ENCODE peak calls at places on chromosomes 3 and 15, in four cellular contexts. H, U, Y and X are unnamed samples.

GRCh38 chr15:49706805-49707204 is 86.0 kb downstream of the DTWD1 start:
- DNase-seq in H (no peak), U (no peak), Y (no peak), X (no peak)

GRCh38 chr3:110697961-110698360 is 373.7 kb upstream of the NECTIN3 start:
- DNase-seq in H (no peak), U (no peak), Y (no peak), X (no peak)

GRCh38 chr3:150610785-150611184 is 7.7 kb downstream of the SELENOT start:
- DNase-seq in H (no peak), U (no peak), Y (no peak), X (no peak)

GRCh38 chr3:196694941-196695848 is 16.9 kb downstream of the CEP19 start:
- DNase-seq in H (no peak), U (no peak), Y (no peak), X (no peak)

GRCh38 chr15:77186518-77187095 is 115.7 kb upstream of the TSPAN3 start:
- DNase-seq in H (no peak), U (no peak), Y (peak; percentile 62), X (no peak)

GRCh38 chr15:55789066-55789660 is 46.2 kb upstream of the PRTG start:
- DNase-seq in H (no peak), U (no peak), Y (no peak), X (no peak)

GRCh38 chr3:42498791-42499477 is 3.5 kb upstream of the VIPR1 start:
- DNase-seq in H (peak; percentile 51), U (peak; percentile 43), Y (no peak), X (peak; percentile 66)

GRCh38 chr3:6125520-6125919 is 735.4 kb upstream of the GRM7 start:
- DNase-seq in H (no peak), U (no peak), Y (no peak), X (no peak)